ENCODE peak calls at places on chromosomes 12 and 14, in eight cellular contexts. A is upper lobe of right lung, B is IMR-90, L is stomach, T is progenitor cell of endocrine pancreas, H is body of pancreas, I is tibial artery, X is GM12864. N is an unnamed sample.

GRCh38 chr12:62813031-62813829 is 121.7 kb downstream of the PPM1H start:
- DNase-seq in B (peak; percentile 68), X (no peak), T (no peak), I (peak; percentile 57), A (peak; percentile 77), L (peak; percentile 61), H (peak; percentile 66), N (peak; percentile 53)

GRCh38 chr12:112115259-112116045 is 6.9 kb upstream of the NAA25 start:
- DNase-seq in T (no peak), B (no peak), I (no peak), L (peak; percentile 7), A (no peak), H (no peak), X (no peak), N (no peak)

GRCh38 chr12:3655331-3655900 is 97.5 kb downstream of the CRACR2A start:
- DNase-seq in X (no peak), T (no peak), L (no peak), B (no peak), H (no peak), I (no peak), A (no peak), N (no peak)

GRCh38 chr12:6451348-6452244 is at the start of gene TAPBPL:
- DNase-seq in L (peak; percentile 81), X (peak; percentile 86), T (peak; percentile 45), I (peak; percentile 90), H (peak; percentile 83), B (peak; percentile 75), A (peak; percentile 91), N (peak; percentile 49)

GRCh38 chr12:57093412-57094193 is 4.7 kb downstream of the NAB2 start:
- DNase-seq in T (peak; percentile 54), A (peak; percentile 81), H (peak; percentile 49), X (no peak), B (peak; percentile 90), L (peak; percentile 55), I (peak; percentile 77), N (no peak)

GRCh38 chr12:45415393-45415817 is 199.5 kb downstream of the ANO6 start:
- DNase-seq in T (no peak), A (no peak), B (peak; percentile 100), I (peak; percentile 78), H (no peak), X (peak; percentile 26), L (no peak), N (no peak)

GRCh38 chr14:104651876-104652260 is 37.5 kb upstream of the INF2 start:
- DNase-seq in T (no peak), X (no peak), H (no peak), B (no peak), A (no peak), L (no peak), I (no peak), N (no peak)

GRCh38 chr14:61466905-61467280 is 145.5 kb downstream of the PRKCH start:
- DNase-seq in H (no peak), L (no peak), A (no peak), X (no peak), B (no peak), T (no peak), I (peak; percentile 0), N (no peak)

GRCh38 chr12:44812062-44812461 is 64.1 kb downstream of the NELL2 start:
- DNase-seq in A (no peak), H (no peak), X (peak; percentile 21), I (no peak), B (no peak), L (no peak), T (no peak), N (no peak)

GRCh38 chr14:59460378-59460777 is 4.8 kb downstream of the GPR135 start:
- DNase-seq in A (no peak), I (no peak), H (no peak), L (no peak), B (no peak), T (no peak), X (no peak), N (no peak)

GRCh38 chr12:6364037-6364360 is 11.4 kb downstream of the SCNN1A start:
- DNase-seq in T (no peak), I (no peak), H (no peak), L (no peak), X (no peak), B (no peak), A (no peak), N (no peak)

GRCh38 chr14:20656274-20656673 is 14.8 kb upstream of the OR6S1 start:
- DNase-seq in X (no peak), L (no peak), A (no peak), T (no peak), I (no peak), B (no peak), H (no peak), N (no peak)

GRCh38 chr12:38905480-38906351 is at the start of gene CPNE8:
- DNase-seq in T (peak; percentile 33), L (peak; percentile 61), H (peak; percentile 76), X (no peak), B (no peak), I (peak; percentile 89), A (peak; percentile 93), N (peak; percentile 55)

GRCh38 chr14:75041613-75042012 is 9.7 kb downstream of the MLH3 start:
- DNase-seq in L (no peak), A (no peak), B (no peak), H (peak; percentile 25), T (no peak), X (no peak), I (no peak), N (no peak)

GRCh38 chr12:20443792-20444191 is 75.5 kb downstream of the PDE3A start:
- DNase-seq in I (no peak), X (no peak), A (no peak), H (no peak), B (no peak), L (no peak), T (no peak), N (no peak)
- TF ChIP-seq CTCF in I (no peak), X (no peak), A (no peak), H (no peak), B (no peak), L (no peak), T (no peak), N (no peak)

DNA sequence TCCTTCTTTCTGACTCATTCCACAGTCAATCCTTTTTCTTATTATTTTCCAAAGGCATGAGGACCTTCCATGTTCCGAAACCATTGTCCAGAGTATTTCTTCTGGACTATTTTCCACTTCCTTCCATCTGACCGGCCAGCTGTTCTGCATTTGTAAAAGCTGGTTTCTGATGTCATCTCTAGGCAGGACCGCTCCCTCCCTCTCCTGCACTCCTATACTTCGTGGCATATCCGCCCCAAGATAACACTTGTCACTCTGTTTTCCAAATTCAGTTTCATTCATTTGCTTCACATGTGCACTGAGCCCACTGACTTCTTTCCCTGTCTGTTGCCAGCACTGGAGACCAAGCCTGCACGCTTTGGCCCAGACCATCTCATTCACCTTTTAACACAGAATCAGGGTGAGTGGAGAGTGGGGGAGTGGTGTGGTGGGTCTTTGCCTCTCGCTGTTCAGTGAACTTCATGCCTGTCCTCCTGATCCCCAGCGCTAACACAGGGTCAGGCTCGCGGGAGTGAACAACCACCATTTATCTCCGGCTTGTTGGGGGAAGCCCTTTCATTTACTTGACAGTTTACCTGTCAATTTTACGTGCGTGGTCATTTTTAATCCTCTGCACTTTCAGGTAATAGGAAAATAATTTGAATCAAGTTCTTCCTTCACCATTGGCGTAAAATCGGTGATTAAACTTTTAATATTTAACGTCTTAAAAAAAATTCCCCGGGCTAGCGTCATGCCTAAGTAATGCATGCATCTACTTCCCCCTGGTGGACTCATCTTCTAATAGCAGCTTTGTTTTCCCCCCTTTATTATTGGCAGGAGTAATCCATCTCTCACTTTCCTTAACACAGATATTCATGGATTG is 52.5 kb downstream of the C12orf75 start:
- DNase-seq in I (no peak), X (peak; percentile 26), B (peak; percentile 73), H (peak; percentile 34), T (no peak), L (no peak), A (no peak), N (no peak)
- TF ChIP-seq CTCF in I (peak; percentile 77), X (peak; percentile 64), B (peak; percentile 83), H (peak; percentile 57), T (peak; percentile 88), L (peak; percentile 74), A (peak; percentile 85), N (peak; percentile 59)

GRCh38 chr12:49626169-49626835 is 2.9 kb downstream of the PRPF40B start:
- DNase-seq in A (no peak), B (peak; percentile 54), H (no peak), X (no peak), T (no peak), L (no peak), I (no peak), N (no peak)
- TF ChIP-seq CTCF in A (no peak), B (peak; percentile 29), H (no peak), X (peak; percentile 20), T (no peak), L (no peak), I (no peak), N (no peak)

GRCh38 chr12:64549108-64549507 is 61.2 kb upstream of the RASSF3 start:
- DNase-seq in I (no peak), B (no peak), H (no peak), X (no peak), A (no peak), L (no peak), T (no peak), N (no peak)
- TF ChIP-seq CTCF in I (no peak), B (no peak), H (no peak), X (no peak), A (no peak), L (no peak), T (no peak), N (no peak)

GRCh38 chr12:131116437-131117117 is 162.9 kb downstream of the ADGRD1 start:
- DNase-seq in L (no peak), A (no peak), T (no peak), B (no peak), H (no peak), I (peak; percentile 55), X (no peak), N (no peak)
- TF ChIP-seq CTCF in L (no peak), A (peak; percentile 35), T (peak; percentile 67), B (no peak), H (no peak), I (no peak), X (peak; percentile 44), N (no peak)